ENCODE peak calls at places on chromosomes 5 and 9, in eight cellular contexts. J is right atrium auricular region; B is C1 segment of cervical spinal cord; H is progenitor cell of endocrine pancreas; K is CD4-positive, CD25-positive, alpha-beta regulatory T cell; Z is GM23248; S is stimulated activated CD4-positive, alpha-beta T cell treated with anti-CD3 and anti-CD28 coated beads, Interleukin-4, amount 100 ng/mL, for 24 hours; I is NCI-H2029 treated with DMSO at 0.1 percent for 48 hours. R is an unnamed sample.

GRCh38 chr9:95193480-95193879 is 124.0 kb downstream of the FANCC start:
- DNase-seq in H (no peak), K (no peak), S (no peak), J (no peak), I (no peak), B (no peak), Z (no peak), R (no peak)

GRCh38 chr9:12719431-12719830 is 26.2 kb downstream of the TYRP1 start:
- DNase-seq in S (no peak), H (no peak), B (no peak), J (no peak), I (peak), K (no peak), Z (peak), R (peak)

GRCh38 chr5:372911-373709 is 51.6 kb downstream of the AHRR start:
- DNase-seq in S (no peak), B (no peak), K (no peak), J (peak), H (peak), Z (no peak), I (no peak), R (no peak)

GRCh38 chr5:141841781-141842180 is 36.4 kb downstream of the PCDH1 start:
- DNase-seq in Z (no peak), H (no peak), S (no peak), K (no peak), B (no peak), I (peak), J (no peak), R (no peak)

GRCh38 chr5:54243483-54244080 is 66.8 kb downstream of the ARL15 start:
- DNase-seq in J (no peak), B (no peak), H (peak), S (peak), K (no peak), Z (peak), I (peak), R (peak)

GRCh38 chr5:151607304-151607703 is 16.2 kb upstream of the FAT2 start:
- DNase-seq in Z (no peak), I (no peak), B (no peak), J (no peak), K (no peak), H (no peak), S (no peak), R (no peak)

GRCh38 chr5:97165726-97166125 is 17.3 kb downstream of the RIOK2 start:
- DNase-seq in K (no peak), S (no peak), Z (no peak), H (no peak), J (no peak), I (no peak), B (no peak), R (no peak)

GRCh38 chr9:21744874-21745273 is 57.6 kb upstream of the MTAP start:
- DNase-seq in I (no peak), H (no peak), J (no peak), B (no peak), S (no peak), K (no peak), Z (peak), R (peak)

GRCh38 chr5:104513194-104513602 is 950.6 kb upstream of the NUDT12 start:
- DNase-seq in I (no peak), S (no peak), B (no peak), K (no peak), J (no peak), Z (peak), H (no peak), R (peak)

GRCh38 chr5:98570661-98571181 is 202.7 kb upstream of the RGMB start:
- DNase-seq in J (no peak), Z (peak), S (no peak), H (no peak), B (no peak), I (no peak), K (no peak), R (peak)

GRCh38 chr5:125798311-125798710 is 624.9 kb upstream of the GRAMD2B start:
- DNase-seq in J (no peak), Z (peak), B (no peak), S (no peak), H (no peak), K (no peak), I (no peak), R (peak)

GRCh38 chr9:108271236-108271635 is 584.5 kb downstream of the ACTL7B start:
- DNase-seq in H (no peak), B (no peak), Z (no peak), J (no peak), I (no peak), S (no peak), K (no peak), R (no peak)

GRCh38 chr5:66538531-66538930 is 57.7 kb upstream of the MAST4 start:
- DNase-seq in S (no peak), H (no peak), Z (peak), I (no peak), K (no peak), B (no peak), J (no peak), R (no peak)

GRCh38 chr9:84314306-84314705 is 26.3 kb downstream of the SLC28A3 start:
- DNase-seq in S (no peak), H (no peak), B (no peak), Z (no peak), J (no peak), K (no peak), I (no peak), R (no peak)

GRCh38 chr9:20988061-20988460 is 43.4 kb downstream of the HACD4 start:
- DNase-seq in K (no peak), I (no peak), J (no peak), H (no peak), B (no peak), Z (no peak), S (no peak), R (no peak)

GRCh38 chr9:89362647-89363310 is 44.5 kb downstream of the SECISBP2 start:
- DNase-seq in S (no peak), B (no peak), J (no peak), K (no peak), Z (no peak), I (no peak), H (no peak), R (no peak)

GRCh38 chr5:150108711-150109605 is 22.6 kb upstream of the CSF1R start:
- DNase-seq in S (no peak), Z (no peak), H (peak), I (no peak), B (no peak), J (peak), K (no peak), R (peak)

R was measured in fibroblast of mammary gland.